ENCODE peak calls at places on chromosomes 4 and X, in four cellular contexts. W, R, P and F are unnamed samples.

GRCh38 chrX:29299689-29300088 is 712.4 kb downstream of the IL1RAPL1 start:
- DNase-seq in W (peak), R (peak), P (no peak), F (no peak)

GRCh38 chrX:50609796-50610195 is 139.2 kb upstream of the DGKK start:
- DNase-seq in W (no peak), R (no peak), P (no peak), F (no peak)

GRCh38 chr4:2413821-2414610 is 4.4 kb downstream of the ZFYVE28 start:
- DNase-seq in W (peak), R (peak), P (no peak), F (no peak)

GRCh38 chr4:96649536-96649935 is 809.6 kb downstream of the PDHA2 start:
- DNase-seq in W (peak), R (no peak), P (no peak), F (peak)

GRCh38 chr4:151228196-151229119 is 48.5 kb upstream of the PRSS48 start:
- DNase-seq in W (peak), R (peak), P (no peak), F (peak)

GRCh38 chr4:95141376-95141775 is 383.6 kb downstream of the BMPR1B start:
- DNase-seq in W (no peak), R (no peak), P (no peak), F (no peak)

GRCh38 chr4:989722-990471 is 3.1 kb downstream of the IDUA start:
- DNase-seq in W (no peak), R (no peak), P (no peak), F (no peak)

GRCh38 chr4:6941796-6942195 is 32.2 kb downstream of the TBC1D14 start:
- DNase-seq in W (no peak), R (no peak), P (peak), F (no peak)

GRCh38 chr4:185506422-185506821 is 28.9 kb downstream of the PDLIM3 start:
- DNase-seq in W (no peak), R (no peak), P (no peak), F (no peak)

GRCh38 chrX:69218407-69218806 is 53.2 kb upstream of the PJA1 start:
- DNase-seq in W (no peak), R (no peak), P (no peak), F (no peak)

GRCh38 chrX:69222103-69223090 is 57.1 kb upstream of the PJA1 start:
- DNase-seq in W (peak), R (peak), P (peak), F (peak)

GRCh38 chrX:69216446-69216845 is 51.2 kb upstream of the PJA1 start:
- DNase-seq in W (no peak), R (no peak), P (no peak), F (no peak)

GRCh38 chrX:69216911-69217310 is 51.7 kb upstream of the PJA1 start:
- DNase-seq in W (peak), R (no peak), P (no peak), F (no peak)

DNA sequence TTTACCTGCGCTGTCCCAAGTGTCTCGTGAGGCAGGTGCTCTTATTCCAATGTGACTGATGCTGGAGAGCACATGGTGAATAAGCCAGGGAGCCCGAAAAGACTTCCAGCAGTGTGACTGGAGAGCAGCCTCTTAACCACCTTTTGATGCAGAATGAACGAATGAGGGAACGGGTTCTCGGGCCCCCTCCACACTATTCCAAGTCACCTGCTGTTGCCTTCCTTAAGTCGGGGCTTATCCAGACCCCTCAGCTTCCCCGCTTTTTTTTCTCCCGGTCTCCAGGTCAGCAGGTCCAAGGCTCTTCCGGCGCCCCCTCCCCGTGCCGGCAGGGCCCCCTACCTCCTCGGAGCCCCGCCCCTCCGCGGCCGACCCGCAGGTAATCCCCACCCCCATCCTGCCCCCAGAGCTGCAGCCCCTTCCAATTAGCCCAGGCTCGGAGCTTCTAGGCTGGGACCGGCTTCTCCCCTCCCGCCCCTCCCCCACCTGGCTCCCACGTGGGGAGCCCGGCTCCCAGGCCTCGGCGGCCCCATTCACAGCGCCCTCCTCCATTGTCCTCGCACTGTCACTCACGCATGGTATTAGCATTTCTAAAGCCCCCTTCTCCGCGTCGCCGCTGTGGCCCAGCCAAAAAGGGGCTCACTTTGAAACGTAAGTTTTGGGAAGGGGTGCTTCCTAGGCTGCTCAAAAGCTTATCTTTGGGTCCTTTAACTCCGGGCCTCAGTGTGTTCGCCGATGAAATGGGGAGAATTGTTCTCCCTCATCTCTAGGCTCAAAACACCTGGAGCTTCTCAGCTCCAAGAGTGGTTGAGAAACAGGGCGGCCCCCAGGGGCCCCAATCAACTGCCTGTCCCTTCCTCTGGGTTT is 56.2 kb upstream of the PJA1 start:
- DNase-seq in W (no peak), R (no peak), P (no peak), F (no peak)
- H3K4me3 ChIP-seq in W (no peak), R (no peak), P (no peak), F (no peak)

GRCh38 chr4:149987777-149988410 is 90.4 kb upstream of the DCLK2 start:
- DNase-seq in W (no peak), R (peak), P (no peak), F (peak)
- H3K4me3 ChIP-seq in W (no peak), R (no peak), P (no peak), F (no peak)

GRCh38 chrX:72130762-72131231 is 918 bp downstream of the RTL5 start:
- DNase-seq in W (no peak), R (no peak), P (no peak), F (no peak)
- H3K4me3 ChIP-seq in W (peak), R (peak), P (no peak), F (peak)

GRCh38 chr4:112817933-112818921 is 181.3 kb downstream of the LARP7 start:
- DNase-seq in W (peak), R (peak), P (no peak), F (peak)
- H3K4me3 ChIP-seq in W (peak), R (peak), P (no peak), F (peak)

GRCh38 chrX:135522132-135522530 is 1.7 kb downstream of the INTS6L start:
- DNase-seq in W (no peak), R (no peak), P (no peak), F (no peak)

GRCh38 chrX:135520553-135521404 is at the start of gene INTS6L:
- DNase-seq in W (peak), R (peak), P (peak), F (peak)

GRCh38 chrX:135521405-135522131 is 1.1 kb downstream of the INTS6L start:
- DNase-seq in W (peak), R (peak), P (peak), F (peak)

GRCh38 chrX:135520022-135520552 is 373 bp upstream of the INTS6L start:
- DNase-seq in W (peak), R (peak), P (peak), F (peak)

DNA sequence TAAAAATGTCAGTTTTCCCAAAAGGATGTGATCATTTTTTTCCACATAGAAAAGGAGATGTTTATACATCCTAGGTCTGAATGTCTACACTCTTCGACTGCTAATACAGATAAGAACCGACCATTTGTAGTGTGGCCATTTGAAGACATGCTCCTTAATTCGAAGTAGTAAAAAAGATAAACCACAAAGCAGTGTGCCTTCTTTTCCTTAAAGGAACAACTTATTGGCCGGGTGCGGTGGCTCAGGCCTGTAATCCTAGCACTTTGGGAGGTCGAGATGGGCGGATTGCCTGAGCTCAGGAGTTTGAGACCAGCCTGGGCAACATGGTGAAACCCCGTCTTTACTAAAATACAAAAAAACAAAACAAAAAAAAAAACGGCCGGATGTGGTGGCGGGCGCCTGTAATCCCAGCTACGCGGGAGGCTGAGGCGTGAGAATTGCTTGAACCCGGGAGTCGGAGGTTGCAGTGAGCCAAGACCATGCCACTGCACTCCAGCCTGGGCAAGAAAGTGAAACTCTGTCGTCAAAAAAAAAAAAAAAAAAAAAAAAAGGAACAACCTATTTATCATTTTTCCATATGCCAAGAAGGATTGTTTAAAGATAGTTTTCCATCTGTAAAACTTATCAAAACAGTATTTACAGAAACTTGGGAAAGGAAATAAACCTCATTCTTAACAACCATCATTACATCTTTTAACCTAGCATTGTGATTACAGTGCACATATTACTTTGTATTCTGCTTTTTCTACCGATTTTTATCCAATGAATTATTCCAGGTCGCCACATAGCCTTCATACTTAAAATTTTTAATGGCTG is 2.6 kb downstream of the INTS6L start:
- DNase-seq in W (no peak), R (peak), P (no peak), F (peak)
- H3K4me3 ChIP-seq in W (no peak), R (no peak), P (peak), F (peak)

GRCh38 chrX:154731203-154731602 is 19.7 kb downstream of the GAB3 start:
- DNase-seq in W (no peak), R (no peak), P (no peak), F (no peak)

GRCh38 chrX:154727418-154728323 is 23.2 kb downstream of the GAB3 start:
- DNase-seq in W (peak), R (peak), P (no peak), F (peak)

GRCh38 chrX:154728791-154729190 is 22.1 kb downstream of the GAB3 start:
- DNase-seq in W (no peak), R (no peak), P (no peak), F (no peak)

GRCh38 chrX:154730271-154730883 is 20.5 kb downstream of the GAB3 start:
- DNase-seq in W (peak), R (peak), P (no peak), F (peak)

DNA sequence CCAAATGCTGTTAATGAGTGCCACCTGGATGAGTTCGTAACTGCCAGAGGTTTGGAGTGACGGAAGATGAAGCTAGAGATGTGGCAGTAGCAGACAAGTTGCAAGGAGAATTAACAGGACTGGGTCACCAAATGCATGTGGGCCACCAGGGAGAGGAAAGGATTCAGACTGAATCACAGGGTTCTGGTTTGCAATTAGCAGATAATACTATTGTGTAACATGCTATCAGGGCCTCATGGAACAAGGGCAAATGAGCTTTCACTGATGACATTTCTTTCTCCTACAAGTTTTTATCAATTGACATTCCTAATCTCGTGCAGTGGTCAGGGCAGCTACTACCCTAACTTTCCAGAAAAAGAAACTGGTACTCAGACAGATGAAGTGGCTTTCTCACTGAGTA is 21.4 kb downstream of the GAB3 start:
- DNase-seq in W (peak), R (no peak), P (no peak), F (no peak)
- H3K4me3 ChIP-seq in W (no peak), R (no peak), P (no peak), F (no peak)

DNA sequence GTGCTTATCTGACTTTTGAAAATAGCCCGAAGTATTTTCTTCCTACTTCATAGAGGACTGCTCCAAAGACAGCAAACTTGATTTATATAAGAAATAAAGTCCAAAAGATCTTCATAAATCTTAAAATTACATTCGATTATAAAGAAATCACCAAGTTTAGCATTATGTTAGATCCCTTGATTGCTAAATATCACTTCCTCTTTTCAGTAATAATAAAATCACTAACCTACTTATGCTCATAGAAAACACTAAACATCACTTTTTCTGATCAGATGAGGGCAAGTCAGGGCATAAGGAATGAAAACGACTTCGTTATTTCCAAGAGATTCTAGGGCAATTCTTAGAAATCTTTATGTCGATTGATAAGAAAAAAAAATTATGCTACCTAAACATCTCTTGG is 32.0 kb downstream of the DYNLT3 start:
- DNase-seq in W (no peak), R (no peak), P (peak), F (no peak)
- H3K4me3 ChIP-seq in W (no peak), R (no peak), P (no peak), F (no peak)